ENCODE peak calls at places on chromosomes 12 and 14, in four cellular contexts. W is foreskin fibroblast, C is fibroblast of lung, X is fibroblast of mammary gland. F is an unnamed sample.

GRCh38 chr12:132081423-132081822 is 62.7 kb downstream of the DDX51 start:
- DNase-seq in C (no peak), W (no peak), X (no peak), F (no peak)

GRCh38 chr12:120584343-120585149 is 3.3 kb upstream of the POP5 start:
- DNase-seq in C (no peak), W (peak), X (peak), F (no peak)

GRCh38 chr14:100988011-100988410 is 84.5 kb upstream of the RTL1 start:
- DNase-seq in C (no peak), W (no peak), X (no peak), F (no peak)

GRCh38 chr12:67430708-67431335 is 161.7 kb downstream of the CAND1 start:
- DNase-seq in C (peak), X (peak), W (no peak), F (no peak)

GRCh38 chr14:69648480-69649414 is 37.4 kb downstream of the SUSD6 start:
- DNase-seq in C (peak), X (peak), W (peak), F (no peak)

GRCh38 chr12:97535582-97535981 is 73.0 kb downstream of the RMST start:
- DNase-seq in W (no peak), X (peak), C (no peak), F (no peak)

GRCh38 chr14:91149462-91149861 is 35.6 kb downstream of the DGLUCY start:
- DNase-seq in C (peak), W (peak), X (peak), F (peak)

GRCh38 chr14:93527076-93527692 is 96.4 kb downstream of the UNC79 start:
- DNase-seq in C (no peak), W (no peak), X (peak), F (no peak)

GRCh38 chr12:116421785-116422538 is 137.2 kb upstream of the MAP1LC3B2 start:
- DNase-seq in C (no peak), X (no peak), W (no peak), F (no peak)

GRCh38 chr14:26730929-26731618 is 133.2 kb upstream of the NOVA1 start:
- DNase-seq in W (no peak), X (peak), C (peak), F (no peak)

GRCh38 chr14:67583711-67584644 is 16.1 kb downstream of the PIGH start:
- DNase-seq in C (peak), W (peak), X (peak), F (no peak)

GRCh38 chr14:54146601-54147000 is 190.0 kb upstream of the BMP4 start:
- DNase-seq in X (no peak), W (no peak), C (no peak), F (no peak)

GRCh38 chr12:75565795-75566194 is 54.4 kb upstream of the KRR1 start:
- DNase-seq in X (no peak), W (no peak), C (no peak), F (no peak)

GRCh38 chr12:28378749-28379148 is 188.5 kb downstream of the CCDC91 start:
- DNase-seq in C (peak), W (peak), X (peak), F (peak)

GRCh38 chr12:2891240-2892053 is 756 bp downstream of the TULP3 start:
- DNase-seq in C (peak), W (peak), X (peak), F (no peak)

GRCh38 chr14:97106609-97107008 is 309.4 kb downstream of the VRK1 start:
- DNase-seq in C (no peak), X (no peak), W (no peak), F (no peak)

GRCh38 chr12:14635776-14636175 is 60.6 kb downstream of the GUCY2C start:
- DNase-seq in W (no peak), C (no peak), X (peak), F (no peak)

GRCh38 chr12:96434107-96434506 is 33.9 kb upstream of the CDK17 start:
- DNase-seq in W (peak), X (peak), C (peak), F (peak)

GRCh38 chr12:109192358-109192757 is 76.0 kb downstream of the ACACB start:
- DNase-seq in X (peak), C (peak), W (peak), F (peak)

GRCh38 chr12:13175499-13175898 is 21.0 kb upstream of the EMP1 start:
- DNase-seq in X (peak), W (peak), C (peak), F (no peak)

GRCh38 chr12:94813314-94813713 is 163.0 kb upstream of the TMCC3 start:
- DNase-seq in W (no peak), C (peak), X (no peak), F (no peak)